ENCODE peak calls at places on chromosomes 6 and 20, in nine cellular contexts. K is caudate nucleus, L is left ventricle myocardium inferior, Y is PC-9, D is HepG2, W is ovary, R is sigmoid colon, G is spleen, X is cardiac muscle cell. F is an unnamed sample.

GRCh38 chr20:44836596-44837120 is 26.3 kb upstream of the RIMS4 start:
- DNase-seq in G (no peak), D (no peak), W (no peak), K (no peak), R (no peak), X (no peak), Y (no peak), L (no peak), F (no peak)

GRCh38 chr6:34070315-34071110 is 75.4 kb downstream of the GRM4 start:
- DNase-seq in D (no peak), X (no peak), G (no peak), W (no peak), K (no peak), Y (no peak), L (no peak), R (no peak), F (no peak)

GRCh38 chr20:40046703-40047102 is 642.3 kb downstream of the MAFB start:
- DNase-seq in R (no peak), Y (no peak), D (no peak), G (no peak), L (no peak), W (no peak), K (no peak), X (no peak), F (no peak)

GRCh38 chr6:24924956-24925355 is 10.8 kb downstream of the RIPOR2 start:
- DNase-seq in Y (peak; percentile 8), W (no peak), R (no peak), X (no peak), L (no peak), K (no peak), D (no peak), G (no peak), F (no peak)

GRCh38 chr6:158972241-158973233 is 27.5 kb downstream of the RSPH3 start:
- DNase-seq in Y (peak; percentile 4), G (no peak), W (no peak), D (peak; percentile 47), R (no peak), L (no peak), K (no peak), X (peak; percentile 65), F (peak; percentile 48)

GRCh38 chr6:157884756-157885155 is 61.7 kb downstream of the SNX9 start:
- DNase-seq in W (no peak), D (peak; percentile 43), X (no peak), G (no peak), L (no peak), R (no peak), Y (no peak), K (no peak), F (no peak)

GRCh38 chr6:42726485-42727083 is 4.2 kb upstream of the PRPH2 start:
- DNase-seq in D (peak; percentile 84), L (peak; percentile 54), R (peak; percentile 93), W (peak; percentile 81), Y (peak; percentile 47), X (peak; percentile 90), K (peak; percentile 27), G (peak; percentile 87), F (peak; percentile 76)

GRCh38 chr6:148868314-148868713 is 121.5 kb downstream of the UST start:
- DNase-seq in K (no peak), W (no peak), X (no peak), R (no peak), D (no peak), G (no peak), Y (no peak), L (no peak), F (peak; percentile 51)

GRCh38 chr6:82970853-82971252 is 94.8 kb downstream of the UBE3D start:
- DNase-seq in D (no peak), G (no peak), Y (no peak), W (no peak), R (no peak), L (no peak), X (no peak), K (no peak), F (no peak)

GRCh38 chr20:53949319-53949839 is 121.0 kb downstream of the BCAS1 start:
- DNase-seq in L (peak; percentile 36), W (no peak), R (no peak), Y (peak; percentile 61), D (no peak), X (no peak), G (peak; percentile 90), K (no peak), F (peak; percentile 90)

DNA sequence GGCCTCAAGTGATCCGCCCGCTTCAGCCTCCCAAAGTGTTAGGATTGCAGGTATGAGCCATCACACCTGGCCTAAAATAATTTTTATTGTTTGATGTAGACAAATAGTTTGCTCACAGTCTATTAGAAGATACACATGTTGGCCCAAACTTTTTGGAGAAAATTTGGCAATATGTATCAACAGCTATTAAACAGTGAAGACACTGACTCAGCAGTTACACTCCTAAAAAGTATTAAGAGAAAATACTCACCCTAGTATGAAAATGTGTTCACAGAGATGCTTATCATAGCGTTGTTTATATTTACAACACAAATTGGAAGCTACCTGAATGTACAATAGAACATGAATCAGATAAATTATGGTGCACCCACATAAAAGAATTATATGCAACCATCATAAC is 173.1 kb downstream of the WDR27 start:
- DNase-seq in G (no peak), L (no peak), Y (no peak), X (no peak), W (no peak), D (no peak), R (no peak), K (no peak), F (no peak)
- H3K27ac ChIP-seq in G (no peak overlapping the region), L (no peak overlapping the region), Y (no peak overlapping the region), X (no peak overlapping the region), W (no peak overlapping the region), D (no peak overlapping the region), R (no peak overlapping the region), K (no peak overlapping the region), F (no peak overlapping the region)

DNA sequence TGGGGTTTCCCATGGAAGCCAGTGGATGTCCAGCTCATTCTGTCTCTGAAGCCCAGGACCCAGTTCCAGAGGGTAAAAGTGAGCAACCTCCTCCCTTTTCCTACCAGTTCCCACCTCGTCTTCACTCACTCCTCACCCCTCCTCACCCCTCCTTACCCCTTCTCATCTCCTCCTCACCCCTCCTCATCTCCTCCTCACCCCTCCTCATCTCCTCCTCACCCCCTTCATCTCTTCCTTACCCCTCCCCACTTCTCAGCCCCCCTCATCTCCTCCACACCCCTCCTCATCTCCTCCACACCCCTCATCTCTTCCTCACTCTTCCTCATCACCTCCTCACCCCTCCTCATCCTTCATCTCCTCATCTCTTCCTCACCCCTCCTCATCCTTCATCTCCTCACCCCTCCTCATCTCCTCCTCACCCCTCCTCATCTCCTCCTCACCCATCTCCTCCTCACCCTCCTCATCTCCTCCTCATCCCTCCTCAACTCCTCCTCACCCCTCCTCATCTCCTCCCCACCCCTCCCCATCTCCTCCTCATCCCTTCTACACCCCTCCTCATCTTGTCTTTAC is 246.1 kb downstream of the MYLK4 start:
- DNase-seq in G (no peak), W (no peak), L (no peak), K (no peak), X (no peak), D (no peak), R (no peak), Y (no peak), F (no peak)
- H3K27ac ChIP-seq in G (peak overlapping the region; percentile 75), W (no peak overlapping the region), L (no peak overlapping the region), K (no peak overlapping the region), X (no peak overlapping the region), D (no peak overlapping the region), R (no peak overlapping the region), Y (peak overlapping the region; percentile 51), F (no peak overlapping the region)

GRCh38 chr6:46502486-46503119 is 11.4 kb upstream of the RCAN2 start:
- DNase-seq in R (no peak), D (no peak), W (no peak), Y (no peak), G (no peak), L (no peak), K (no peak), X (no peak), F (no peak)
- H3K27ac ChIP-seq in R (peak overlapping the region; percentile 65), D (no peak overlapping the region), W (no peak overlapping the region), Y (no peak overlapping the region), G (no peak overlapping the region), L (peak overlapping the region; percentile 90), K (peak overlapping the region; percentile 50), X (no peak overlapping the region), F (no peak overlapping the region)

DNA sequence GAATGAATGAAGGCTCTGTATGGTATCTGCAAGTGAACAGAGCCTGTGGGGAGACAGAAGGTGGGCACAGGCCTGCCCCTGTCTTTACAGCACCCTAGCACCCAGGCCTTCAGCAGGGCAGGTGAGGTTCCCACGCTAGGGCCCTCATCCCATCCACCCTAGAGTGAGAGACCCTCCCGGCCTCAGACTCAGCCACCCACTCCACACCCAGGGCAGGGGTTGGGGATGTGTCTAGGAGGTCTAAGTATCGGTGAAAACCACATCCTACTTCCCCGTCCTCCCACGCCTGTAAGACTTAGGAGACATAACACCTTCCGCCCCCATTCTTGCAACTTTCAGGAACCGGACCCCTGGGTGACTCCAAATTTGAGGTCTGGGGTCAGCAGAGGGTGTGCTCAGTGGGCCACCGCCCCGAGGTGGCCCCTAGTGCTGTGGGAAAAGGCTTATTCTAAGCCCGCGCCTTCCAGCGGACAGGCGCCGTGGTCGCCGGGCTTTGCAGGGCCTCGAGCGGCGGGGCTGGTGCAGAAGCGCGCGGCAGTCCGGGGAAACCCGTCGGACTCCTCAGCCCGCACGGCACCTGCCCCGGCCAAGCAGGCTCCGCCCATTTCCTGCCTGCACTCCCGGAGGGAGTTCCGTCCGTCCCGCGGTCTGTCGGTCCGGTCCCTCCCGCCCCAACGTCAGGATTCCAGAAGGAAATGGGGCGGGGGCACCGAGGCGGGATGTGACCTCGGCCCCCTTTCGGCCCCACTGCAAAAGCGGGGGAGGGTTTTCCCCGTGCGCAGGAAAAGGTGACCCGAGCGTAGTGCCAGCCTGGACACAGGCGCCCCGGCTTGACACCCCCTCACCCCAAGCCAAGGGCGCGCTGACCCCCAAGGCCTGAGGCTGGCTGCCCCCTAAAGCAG is 872 bp downstream of the SAMD10 start:
- DNase-seq in X (peak; percentile 78), Y (peak; percentile 89), R (peak; percentile 85), G (peak; percentile 92), D (peak; percentile 79), K (no peak), L (peak; percentile 78), W (peak; percentile 62), F (peak; percentile 63)
- H3K27ac ChIP-seq in X (no peak overlapping the region), Y (peak overlapping the region; percentile 31), R (peak overlapping the region; percentile 80), G (peak overlapping the region; percentile 92), D (peak overlapping the region; percentile 62), K (no peak overlapping the region), L (peak overlapping the region; percentile 91), W (no peak overlapping the region), F (no peak overlapping the region)

GRCh38 chr6:15132854-15133670 is 112.8 kb upstream of the JARID2 start:
- DNase-seq in X (no peak), G (no peak), R (peak; percentile 55), L (no peak), Y (peak; percentile 40), W (no peak), K (no peak), D (peak; percentile 68), F (peak; percentile 49)
- H3K27ac ChIP-seq in X (no peak overlapping the region), G (no peak overlapping the region), R (no peak overlapping the region), L (no peak overlapping the region), Y (peak overlapping the region; percentile 78), W (no peak overlapping the region), K (no peak overlapping the region), D (no peak overlapping the region), F (peak overlapping the region; percentile 56)

DNA sequence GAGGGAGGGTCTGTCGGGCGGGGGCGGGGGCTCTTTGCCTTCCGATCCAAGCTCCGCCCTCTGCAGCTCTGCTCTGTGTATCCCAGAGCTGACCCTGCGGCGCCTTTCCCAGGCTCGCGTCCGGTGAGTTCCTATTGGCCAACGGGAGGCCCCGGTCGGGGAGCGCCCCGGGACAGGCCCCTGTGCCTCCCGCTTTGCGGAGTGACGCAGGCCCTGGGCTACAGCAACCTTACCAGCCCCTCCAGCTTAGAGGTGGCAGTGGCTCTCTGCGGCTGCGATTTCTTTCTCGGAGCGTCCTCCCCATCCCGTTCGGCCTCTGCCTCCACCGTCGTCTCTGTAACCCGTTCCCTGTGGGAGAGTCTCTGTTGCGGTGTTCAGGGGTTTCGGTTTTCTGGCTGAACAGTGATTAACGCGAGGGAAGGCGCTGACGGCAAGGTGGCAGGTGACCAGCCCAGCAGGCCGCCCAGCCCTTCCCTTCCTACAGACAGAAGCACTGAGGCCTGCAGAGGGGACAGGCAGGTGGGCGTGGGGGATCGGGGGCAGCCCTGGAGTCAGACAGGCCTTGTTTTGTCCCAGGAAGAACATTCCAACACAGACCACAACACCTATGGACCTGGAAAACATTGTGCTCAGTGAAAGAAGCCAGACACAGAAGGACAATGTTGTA is 18.1 kb upstream of the CEBPB start:
- DNase-seq in L (peak; percentile 92), K (no peak), W (peak; percentile 90), Y (peak; percentile 88), R (peak; percentile 96), X (peak; percentile 91), G (peak; percentile 87), D (peak; percentile 97), F (no peak)
- H3K27ac ChIP-seq in L (peak overlapping the region; percentile 92), K (peak overlapping the region; percentile 46), W (peak overlapping the region; percentile 37), Y (peak overlapping the region; percentile 62), R (peak overlapping the region; percentile 88), X (peak overlapping the region; percentile 91), G (peak overlapping the region; percentile 75), D (peak overlapping the region; percentile 81), F (peak overlapping the region; percentile 37)

F was measured in SJSA1.